ENCODE peak calls at places on chromosomes 16 and 17, in eight cellular contexts. One of them, this sample, is unnamed.

GRCh38 chr16:85508388-85508787 is 104.7 kb upstream of the GSE1 start:
- DNase-seq in NCI-H1105 treated with DMSO at 0.1 percent for 48 hours: no peak
- DNase-seq in endothelial cell: no peak
- DNase-seq in A673: no peak
- DNase-seq in islet precursor cell: no peak
- DNase-seq in sigmoid colon: no peak
- DNase-seq in substantia nigra: no peak
- DNase-seq in RWPE1: no peak
- DNase-seq in this sample: no peak

GRCh38 chr17:74343526-74344284 is 17.7 kb downstream of the KIF19 start:
- DNase-seq in NCI-H1105 treated with DMSO at 0.1 percent for 48 hours: no peak
- DNase-seq in endothelial cell: no peak
- DNase-seq in A673: no peak
- DNase-seq in islet precursor cell: no peak
- DNase-seq in sigmoid colon: no peak
- DNase-seq in substantia nigra: no peak
- DNase-seq in RWPE1: no peak
- DNase-seq in this sample: no peak

GRCh38 chr17:14317383-14317782 is 16.5 kb downstream of the HS3ST3B1 start:
- DNase-seq in NCI-H1105 treated with DMSO at 0.1 percent for 48 hours: no peak
- DNase-seq in endothelial cell: no peak
- DNase-seq in A673: no peak
- DNase-seq in islet precursor cell: peak
- DNase-seq in sigmoid colon: no peak
- DNase-seq in substantia nigra: no peak
- DNase-seq in RWPE1: no peak
- DNase-seq in this sample: no peak

GRCh38 chr16:54128629-54129230 is 157.9 kb downstream of the IRX3 start:
- DNase-seq in NCI-H1105 treated with DMSO at 0.1 percent for 48 hours: peak
- DNase-seq in endothelial cell: no peak
- DNase-seq in A673: no peak
- DNase-seq in islet precursor cell: no peak
- DNase-seq in sigmoid colon: no peak
- DNase-seq in substantia nigra: no peak
- DNase-seq in RWPE1: no peak
- DNase-seq in this sample: no peak

GRCh38 chr17:67800495-67800928 is 24.8 kb upstream of the BPTF start:
- DNase-seq in NCI-H1105 treated with DMSO at 0.1 percent for 48 hours: no peak
- DNase-seq in endothelial cell: peak
- DNase-seq in A673: peak
- DNase-seq in islet precursor cell: peak
- DNase-seq in sigmoid colon: peak
- DNase-seq in substantia nigra: peak
- DNase-seq in RWPE1: no peak
- DNase-seq in this sample: peak

GRCh38 chr16:8795818-8796217 is 1.6 kb downstream of the TMEM186 start:
- DNase-seq in NCI-H1105 treated with DMSO at 0.1 percent for 48 hours: no peak
- DNase-seq in endothelial cell: no peak
- DNase-seq in A673: no peak
- DNase-seq in islet precursor cell: no peak
- DNase-seq in sigmoid colon: no peak
- DNase-seq in substantia nigra: no peak
- DNase-seq in RWPE1: no peak
- DNase-seq in this sample: no peak

GRCh38 chr17:50129303-50129945 is 536 bp downstream of the SAMD14 start:
- DNase-seq in NCI-H1105 treated with DMSO at 0.1 percent for 48 hours: peak
- DNase-seq in endothelial cell: peak
- DNase-seq in A673: peak
- DNase-seq in islet precursor cell: peak
- DNase-seq in sigmoid colon: no peak
- DNase-seq in substantia nigra: peak
- DNase-seq in RWPE1: no peak
- DNase-seq in this sample: no peak

GRCh38 chr17:29039764-29040598 is 3.0 kb upstream of the PIPOX start:
- DNase-seq in NCI-H1105 treated with DMSO at 0.1 percent for 48 hours: no peak
- DNase-seq in endothelial cell: no peak
- DNase-seq in A673: peak
- DNase-seq in islet precursor cell: peak
- DNase-seq in sigmoid colon: no peak
- DNase-seq in substantia nigra: no peak
- DNase-seq in RWPE1: peak
- DNase-seq in this sample: no peak

GRCh38 chr17:3870871-3871306 is 22.0 kb downstream of the CAMKK1 start:
- DNase-seq in NCI-H1105 treated with DMSO at 0.1 percent for 48 hours: no peak
- DNase-seq in endothelial cell: no peak
- DNase-seq in A673: peak
- DNase-seq in islet precursor cell: no peak
- DNase-seq in sigmoid colon: no peak
- DNase-seq in substantia nigra: no peak
- DNase-seq in RWPE1: no peak
- DNase-seq in this sample: peak

GRCh38 chr17:75750661-75751423 is 14.2 kb downstream of the GALK1 start:
- DNase-seq in NCI-H1105 treated with DMSO at 0.1 percent for 48 hours: no peak
- DNase-seq in endothelial cell: no peak
- DNase-seq in A673: no peak
- DNase-seq in islet precursor cell: no peak
- DNase-seq in sigmoid colon: no peak
- DNase-seq in substantia nigra: no peak
- DNase-seq in RWPE1: no peak
- DNase-seq in this sample: no peak

GRCh38 chr16:48811478-48811877 is 201.5 kb upstream of the N4BP1 start:
- DNase-seq in NCI-H1105 treated with DMSO at 0.1 percent for 48 hours: no peak
- DNase-seq in endothelial cell: no peak
- DNase-seq in A673: no peak
- DNase-seq in islet precursor cell: no peak
- DNase-seq in sigmoid colon: no peak
- DNase-seq in substantia nigra: no peak
- DNase-seq in RWPE1: no peak
- DNase-seq in this sample: peak

GRCh38 chr16:4415538-4416199 is 727 bp downstream of the CORO7 start:
- DNase-seq in NCI-H1105 treated with DMSO at 0.1 percent for 48 hours: no peak
- DNase-seq in endothelial cell: peak
- DNase-seq in A673: peak
- DNase-seq in islet precursor cell: no peak
- DNase-seq in sigmoid colon: no peak
- DNase-seq in substantia nigra: peak
- DNase-seq in RWPE1: no peak
- DNase-seq in this sample: peak

GRCh38 chr17:70109497-70109896 is 34.5 kb downstream of the KCNJ16 start:
- DNase-seq in NCI-H1105 treated with DMSO at 0.1 percent for 48 hours: no peak
- DNase-seq in endothelial cell: no peak
- DNase-seq in A673: no peak
- DNase-seq in islet precursor cell: no peak
- DNase-seq in sigmoid colon: no peak
- DNase-seq in substantia nigra: no peak
- DNase-seq in RWPE1: no peak
- DNase-seq in this sample: no peak

GRCh38 chr17:79633937-79634813 is 23.3 kb upstream of the RBFOX3 start:
- DNase-seq in NCI-H1105 treated with DMSO at 0.1 percent for 48 hours: no peak
- DNase-seq in endothelial cell: no peak
- DNase-seq in A673: no peak
- DNase-seq in islet precursor cell: peak
- DNase-seq in sigmoid colon: peak
- DNase-seq in substantia nigra: no peak
- DNase-seq in RWPE1: no peak
- DNase-seq in this sample: no peak

GRCh38 chr16:85252014-85252413 is 139.7 kb upstream of the CIBAR2 start:
- DNase-seq in NCI-H1105 treated with DMSO at 0.1 percent for 48 hours: no peak
- DNase-seq in endothelial cell: no peak
- DNase-seq in A673: no peak
- DNase-seq in islet precursor cell: no peak
- DNase-seq in sigmoid colon: no peak
- DNase-seq in substantia nigra: no peak
- DNase-seq in RWPE1: no peak
- DNase-seq in this sample: no peak

GRCh38 chr16:77462894-77463293 is 28.1 kb upstream of the ADAMTS18 start:
- DNase-seq in NCI-H1105 treated with DMSO at 0.1 percent for 48 hours: no peak
- DNase-seq in endothelial cell: no peak
- DNase-seq in A673: no peak
- DNase-seq in islet precursor cell: no peak
- DNase-seq in sigmoid colon: no peak
- DNase-seq in substantia nigra: no peak
- DNase-seq in RWPE1: no peak
- DNase-seq in this sample: no peak

GRCh38 chr17:71936977-71937376 is 183.8 kb upstream of the SOX9 start:
- DNase-seq in NCI-H1105 treated with DMSO at 0.1 percent for 48 hours: no peak
- DNase-seq in endothelial cell: no peak
- DNase-seq in A673: no peak
- DNase-seq in islet precursor cell: peak
- DNase-seq in sigmoid colon: no peak
- DNase-seq in substantia nigra: no peak
- DNase-seq in RWPE1: peak
- DNase-seq in this sample: no peak

GRCh38 chr17:1179112-1179634 is 608 bp downstream of the ABR start:
- DNase-seq in NCI-H1105 treated with DMSO at 0.1 percent for 48 hours: no peak
- DNase-seq in endothelial cell: no peak
- DNase-seq in A673: no peak
- DNase-seq in islet precursor cell: no peak
- DNase-seq in sigmoid colon: no peak
- DNase-seq in substantia nigra: no peak
- DNase-seq in RWPE1: no peak
- DNase-seq in this sample: no peak

GRCh38 chr16:28106467-28106866 is 43.0 kb upstream of the GSG1L start:
- DNase-seq in NCI-H1105 treated with DMSO at 0.1 percent for 48 hours: no peak
- DNase-seq in endothelial cell: no peak
- DNase-seq in A673: no peak
- DNase-seq in islet precursor cell: peak
- DNase-seq in sigmoid colon: no peak
- DNase-seq in substantia nigra: no peak
- DNase-seq in RWPE1: no peak
- DNase-seq in this sample: no peak

GRCh38 chr17:21445091-21445650 is 69.0 kb downstream of the KCNJ12 start:
- DNase-seq in NCI-H1105 treated with DMSO at 0.1 percent for 48 hours: no peak
- DNase-seq in endothelial cell: no peak
- DNase-seq in A673: no peak
- DNase-seq in islet precursor cell: no peak
- DNase-seq in sigmoid colon: no peak
- DNase-seq in substantia nigra: no peak
- DNase-seq in RWPE1: no peak
- DNase-seq in this sample: no peak

GRCh38 chr17:68697850-68698313 is 96.7 kb upstream of the FAM20A start:
- DNase-seq in NCI-H1105 treated with DMSO at 0.1 percent for 48 hours: no peak
- DNase-seq in endothelial cell: no peak
- DNase-seq in A673: no peak
- DNase-seq in islet precursor cell: no peak
- DNase-seq in sigmoid colon: peak
- DNase-seq in substantia nigra: no peak
- DNase-seq in RWPE1: peak
- DNase-seq in this sample: no peak

GRCh38 chr16:29644338-29644857 is 18.6 kb upstream of the SPN start:
- DNase-seq in NCI-H1105 treated with DMSO at 0.1 percent for 48 hours: no peak
- DNase-seq in endothelial cell: no peak
- DNase-seq in A673: no peak
- DNase-seq in islet precursor cell: no peak
- DNase-seq in sigmoid colon: no peak
- DNase-seq in substantia nigra: no peak
- DNase-seq in RWPE1: no peak
- DNase-seq in this sample: peak

GRCh38 chr17:61505846-61506627 is 53.8 kb downstream of the TBX4 start:
- DNase-seq in NCI-H1105 treated with DMSO at 0.1 percent for 48 hours: no peak
- DNase-seq in endothelial cell: no peak
- DNase-seq in A673: no peak
- DNase-seq in islet precursor cell: no peak
- DNase-seq in sigmoid colon: no peak
- DNase-seq in substantia nigra: no peak
- DNase-seq in RWPE1: no peak
- DNase-seq in this sample: no peak

GRCh38 chr16:424623-425081 is 797 bp upstream of the RAB11FIP3 start:
- DNase-seq in NCI-H1105 treated with DMSO at 0.1 percent for 48 hours: no peak
- DNase-seq in endothelial cell: peak
- DNase-seq in A673: peak
- DNase-seq in islet precursor cell: no peak
- DNase-seq in sigmoid colon: peak
- DNase-seq in substantia nigra: peak
- DNase-seq in RWPE1: no peak
- DNase-seq in this sample: no peak

GRCh38 chr17:17710728-17711541 is 29.7 kb downstream of the RAI1 start:
- DNase-seq in NCI-H1105 treated with DMSO at 0.1 percent for 48 hours: no peak
- DNase-seq in endothelial cell: peak
- DNase-seq in A673: peak
- DNase-seq in islet precursor cell: peak
- DNase-seq in sigmoid colon: peak
- DNase-seq in substantia nigra: no peak
- DNase-seq in RWPE1: peak
- DNase-seq in this sample: no peak

GRCh38 chr17:79835953-79836951 is 3.0 kb downstream of the CBX4 start:
- DNase-seq in NCI-H1105 treated with DMSO at 0.1 percent for 48 hours: no peak
- DNase-seq in endothelial cell: no peak
- DNase-seq in A673: peak
- DNase-seq in islet precursor cell: peak
- DNase-seq in sigmoid colon: no peak
- DNase-seq in substantia nigra: no peak
- DNase-seq in RWPE1: no peak
- DNase-seq in this sample: no peak

GRCh38 chr16:47695746-47696145 is 234.6 kb downstream of the PHKB start:
- DNase-seq in NCI-H1105 treated with DMSO at 0.1 percent for 48 hours: no peak
- DNase-seq in endothelial cell: no peak
- DNase-seq in A673: no peak
- DNase-seq in islet precursor cell: no peak
- DNase-seq in sigmoid colon: no peak
- DNase-seq in substantia nigra: no peak
- DNase-seq in RWPE1: no peak
- DNase-seq in this sample: no peak

GRCh38 chr17:56914641-56915263 is 903 bp upstream of the TRIM25 start:
- DNase-seq in NCI-H1105 treated with DMSO at 0.1 percent for 48 hours: peak
- DNase-seq in endothelial cell: no peak
- DNase-seq in A673: no peak
- DNase-seq in islet precursor cell: no peak
- DNase-seq in sigmoid colon: no peak
- DNase-seq in substantia nigra: no peak
- DNase-seq in RWPE1: no peak
- DNase-seq in this sample: no peak

This sample was measured in GM13977.